ENCODE peak calls at places on chromosomes 7 and 10, in five cellular contexts. C is cardiac muscle cell; Z is activated naive CD8-positive, alpha-beta T cell treated with anti-CD3 and anti-CD28 coated beads, Interleukin-2, amount 50 U/mL, for 24 hours; Q is SJSA1; K is NCI-H2029 treated with DMSO at 0.1 percent for 48 hours. H is an unnamed sample.

GRCh38 chr7:3067193-3067592 is 23.5 kb upstream of the CARD11 start:
- DNase-seq in C (no peak), Z (peak), Q (no peak), K (no peak), H (no peak)

GRCh38 chr7:16412535-16413247 is 8.6 kb downstream of the CRPPA start:
- DNase-seq in C (no peak), Z (no peak), Q (no peak), K (no peak), H (no peak)

GRCh38 chr10:3198900-3199299 is 26.3 kb upstream of the PITRM1 start:
- DNase-seq in C (no peak), Z (no peak), Q (peak), K (no peak), H (no peak)

GRCh38 chr10:73907841-73908517 is 3.0 kb upstream of the PLAU start:
- DNase-seq in C (peak), Z (no peak), Q (peak), K (no peak), H (no peak)

GRCh38 chr10:93498196-93498595 is 1.8 kb downstream of the CEP55 start:
- DNase-seq in C (no peak), Z (no peak), Q (no peak), K (no peak), H (no peak)

GRCh38 chr7:121138262-121138933 is 149.9 kb downstream of the CPED1 start:
- DNase-seq in C (peak), Z (no peak), Q (no peak), K (peak), H (peak)

GRCh38 chr7:57071-57470 is 135.3 kb upstream of the FAM20C start:
- DNase-seq in C (no peak), Z (no peak), Q (no peak), K (no peak), H (no peak)

GRCh38 chr7:122886357-122887081 is at the start of gene CADPS2:
- DNase-seq in C (peak), Z (peak), Q (peak), K (peak), H (no peak)

GRCh38 chr7:118041336-118041878 is 142.6 kb upstream of the LSM8 start:
- DNase-seq in C (no peak), Z (no peak), Q (no peak), K (no peak), H (no peak)

GRCh38 chr10:75705426-75705825 is 274.0 kb downstream of the LRMDA start:
- DNase-seq in C (no peak), Z (no peak), Q (no peak), K (no peak), H (no peak)

GRCh38 chr10:3783313-3783689 is 1.7 kb downstream of the KLF6 start:
- DNase-seq in C (peak), Z (peak), Q (peak), K (peak), H (no peak)

GRCh38 chr7:39566056-39566921 is at the start of gene YAE1:
- DNase-seq in C (peak), Z (peak), Q (peak), K (peak), H (no peak)

GRCh38 chr7:95102662-95103061 is 195.3 kb downstream of the PPP1R9A start:
- DNase-seq in C (no peak), Z (no peak), Q (no peak), K (no peak), H (peak)